ENCODE peak calls at places on chromosomes 16 and 17, in five cellular contexts. C, A, L, Y and S are unnamed samples.

GRCh38 chr16:66735891-66736290 is 15.5 kb downstream of the DYNC1LI2 start:
- DNase-seq in A (peak), C (no peak), Y (no peak), L (no peak), S (no peak)

GRCh38 chr16:64933890-64934289 is 188.0 kb downstream of the CDH11 start:
- DNase-seq in Y (peak), L (no peak), C (no peak), A (no peak), S (peak)

GRCh38 chr16:70749681-70750601 is 51.0 kb downstream of the VAC14 start:
- DNase-seq in A (no peak), L (peak), C (no peak), Y (peak), S (no peak)

GRCh38 chr17:30219833-30220232 is 15.7 kb downstream of the SLC6A4 start:
- DNase-seq in A (no peak), L (no peak), C (no peak), Y (no peak), S (no peak)

GRCh38 chr16:69204106-69204655 is 17.2 kb downstream of the SNTB2 start:
- DNase-seq in L (no peak), A (no peak), Y (no peak), C (no peak), S (no peak)

GRCh38 chr17:5583426-5584382 is 605 bp downstream of the NLRP1 start:
- DNase-seq in L (peak), A (no peak), Y (peak), C (no peak), S (no peak)

GRCh38 chr17:35171834-35172233 is 22.4 kb downstream of the SLC35G3 start:
- DNase-seq in Y (peak), L (no peak), A (peak), C (no peak), S (no peak)

GRCh38 chr17:74686761-74687160 is 26.0 kb downstream of the CD300LF start:
- DNase-seq in Y (no peak), C (no peak), A (peak), L (no peak), S (no peak)

GRCh38 chr16:8403978-8404738 is 186.2 kb downstream of the TMEM114 start:
- DNase-seq in A (no peak), Y (no peak), L (no peak), C (no peak), S (no peak)

GRCh38 chr16:10946308-10946707 is 1.9 kb downstream of the CLEC16A start:
- DNase-seq in A (no peak), C (no peak), Y (no peak), L (peak), S (no peak)

GRCh38 chr16:2912330-2913199 is 834 bp downstream of the FLYWCH1 start:
- DNase-seq in A (peak), C (no peak), Y (peak), L (peak), S (peak)

GRCh38 chr17:17342242-17342945 is 39.2 kb downstream of the NT5M start:
- DNase-seq in L (no peak), A (no peak), C (no peak), Y (no peak), S (no peak)

GRCh38 chr17:17628388-17629008 is 37.0 kb upstream of the PEMT start:
- DNase-seq in A (no peak), C (no peak), L (no peak), Y (no peak), S (no peak)

GRCh38 chr16:84117482-84117843 is 721 bp upstream of the MBTPS1 start:
- DNase-seq in Y (peak), C (no peak), A (peak), L (no peak), S (peak)

GRCh38 chr17:4186244-4186920 is 43.4 kb downstream of the CYB5D2 start:
- DNase-seq in C (no peak), L (peak), Y (peak), A (no peak), S (no peak)

GRCh38 chr17:50356892-50357510 is 11.1 kb downstream of the XYLT2 start:
- DNase-seq in A (no peak), Y (no peak), L (no peak), C (no peak), S (no peak)

GRCh38 chr17:58376472-58376921 is 24.5 kb upstream of the SUPT4H1 start:
- DNase-seq in C (peak), A (no peak), Y (no peak), L (no peak), S (no peak)

GRCh38 chr17:50209472-50210248 is 8.2 kb upstream of the COL1A1 start:
- DNase-seq in L (peak), Y (peak), C (peak), A (no peak), S (peak)

GRCh38 chr16:84827131-84827574 is 7.4 kb downstream of the CRISPLD2 start:
- DNase-seq in Y (peak), C (no peak), L (peak), A (no peak), S (no peak)

DNA sequence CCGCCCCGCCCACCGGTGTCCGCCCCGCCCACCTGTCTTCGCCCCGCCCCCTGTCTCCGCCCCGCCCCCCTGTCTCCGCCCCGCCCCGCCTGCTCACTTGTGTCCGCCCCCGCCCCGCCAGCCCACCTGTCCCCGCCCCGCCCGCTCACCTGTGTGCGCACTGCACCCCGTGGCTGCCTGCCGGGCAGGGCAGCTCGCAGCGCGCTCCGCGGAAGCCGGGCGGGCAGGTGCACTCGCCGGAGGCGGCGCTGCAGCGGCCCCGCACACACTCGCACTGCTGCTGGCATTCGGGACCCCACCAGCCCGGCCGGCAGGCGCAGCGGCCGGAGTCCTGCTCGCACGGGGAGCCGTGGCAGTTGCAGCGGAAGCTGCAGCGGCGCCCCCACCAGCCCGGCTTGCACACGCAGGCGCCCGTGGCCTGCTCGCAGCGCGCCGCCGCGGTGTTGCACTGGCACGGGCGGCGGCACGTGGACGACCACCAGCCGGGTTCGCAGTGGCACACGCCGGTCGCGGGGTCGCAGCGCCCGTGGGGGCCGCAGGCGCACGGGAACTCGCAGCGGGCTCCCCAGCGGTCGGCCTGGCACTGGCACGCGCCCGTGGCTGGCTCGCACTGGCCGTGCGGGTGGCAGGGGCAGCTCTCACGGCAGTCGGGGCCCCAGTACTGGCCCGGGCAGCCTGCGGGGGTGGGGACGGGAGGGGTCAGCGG is 2.1 kb downstream of the SCARF1 start:
- DNase-seq in L (peak), Y (no peak), A (peak), C (peak), S (no peak)
- TF ChIP-seq CTCF in L (peak), Y (no peak), A (peak), C (peak), S (peak)

GRCh38 chr17:76139801-76140660 is 1.0 kb downstream of the FOXJ1 start:
- DNase-seq in A (no peak), L (no peak), Y (peak), C (peak), S (no peak)
- H3K4me3 ChIP-seq in A (no peak), L (no peak), Y (no peak), C (peak), S (no peak)

DNA sequence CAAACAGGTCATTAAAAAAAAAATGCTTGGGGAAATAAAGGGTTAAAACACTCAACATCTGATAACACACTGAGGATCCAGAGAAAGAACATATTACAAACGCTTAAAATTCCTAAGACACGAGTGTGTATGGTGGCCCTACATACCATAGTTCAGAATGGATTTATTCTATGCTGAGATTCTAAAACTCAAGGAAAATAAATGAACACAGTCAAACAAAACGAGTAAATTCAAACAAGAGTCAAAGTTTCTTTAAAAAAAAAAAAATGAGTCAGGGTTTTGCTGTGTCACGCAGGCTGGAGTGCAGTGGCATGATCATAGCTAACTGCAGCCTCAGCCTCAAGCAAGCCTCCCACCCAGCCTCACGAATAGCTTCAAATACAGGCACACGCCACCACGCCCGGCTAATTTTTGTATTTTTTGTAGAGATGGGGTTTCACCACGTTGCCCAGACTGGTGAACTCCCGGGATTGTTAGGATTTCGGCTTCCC is 17.4 kb downstream of the CRK start:
- DNase-seq in Y (peak), C (no peak), L (peak), A (no peak), S (peak)
- TF ChIP-seq CTCF in Y (no peak), C (no peak), L (no peak), A (no peak), S (no peak)

GRCh38 chr16:88634141-88634993 is 4.0 kb upstream of the IL17C start:
- DNase-seq in L (peak), C (peak), A (no peak), Y (peak), S (peak)
- H3K4me3 ChIP-seq in L (peak), C (peak), A (no peak), Y (peak), S (peak)

DNA sequence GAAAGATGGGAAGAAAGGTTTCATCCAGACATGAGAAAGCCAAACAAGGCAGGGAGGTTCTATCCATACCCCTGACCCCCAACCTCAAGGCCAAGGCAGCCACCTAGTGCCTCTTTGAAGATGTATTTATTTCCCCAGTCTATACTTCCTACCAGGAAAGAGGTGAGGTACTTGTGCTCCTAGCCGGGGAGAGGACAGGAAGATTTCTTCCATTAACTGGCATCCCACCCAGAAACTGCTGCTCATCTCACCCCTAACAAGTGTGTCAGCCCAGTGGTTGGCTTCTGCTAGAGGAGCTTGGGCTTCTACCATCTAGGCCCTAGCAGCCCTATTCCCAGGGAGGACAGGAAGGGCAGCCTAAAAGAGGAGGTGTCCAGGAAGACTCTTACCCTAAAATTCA is 8.9 kb downstream of the COPZ2 start:
- DNase-seq in C (no peak), A (no peak), L (no peak), Y (no peak), S (no peak)
- TF ChIP-seq CTCF in C (no peak), A (no peak), L (no peak), Y (no peak), S (no peak)

DNA sequence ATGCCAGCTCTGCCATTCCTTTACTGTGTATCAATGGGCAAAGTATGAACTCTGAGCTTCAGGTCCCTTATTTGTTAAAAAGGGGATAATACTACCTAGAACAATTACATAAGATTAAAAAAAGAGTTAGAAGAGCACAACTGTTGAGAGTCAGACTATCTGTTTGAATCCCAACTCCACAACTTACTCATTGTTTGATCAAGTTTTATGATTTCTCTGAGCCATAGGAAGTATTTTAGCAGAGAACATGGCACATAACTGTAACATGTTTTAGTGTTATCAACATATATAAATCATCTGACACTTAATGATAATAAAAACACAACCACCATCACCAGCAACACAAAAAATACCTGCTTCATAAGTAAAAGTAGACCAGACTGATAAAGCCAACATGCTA is 421.3 kb downstream of the ZFHX3 start:
- DNase-seq in A (peak), Y (no peak), C (no peak), L (no peak), S (no peak)
- H3K4me3 ChIP-seq in A (peak), Y (no peak), C (peak), L (peak), S (no peak)